ENCODE peak calls at places on chromosomes 1 and 21, in five cellular contexts. U is MM.1S, V is AG04450, A is transverse colon, Z is AG09309. N is an unnamed sample.
A peak's percentile ranks its signal among the peaks of the same experiment; 100 is the strongest.

GRCh38 chr1:37714226-37714625 is 21.9 kb downstream of the CDCA8 start:
- DNase-seq in U (no peak), V (no peak), A (no peak), Z (no peak), N (no peak)

GRCh38 chr1:16918371-16918770 is 3.4 kb upstream of the CROCC start:
- DNase-seq in U (no peak), V (no peak), A (no peak), Z (no peak), N (no peak)

GRCh38 chr1:9700340-9700739 is 48.8 kb downstream of the PIK3CD start:
- DNase-seq in U (no peak), V (no peak), A (no peak), Z (peak; percentile 50), N (no peak)

GRCh38 chr1:232599178-232600041 is 30.5 kb downstream of the SIPA1L2 start:
- DNase-seq in U (peak; percentile 61), V (no peak), A (no peak), Z (no peak), N (no peak)

GRCh38 chr1:96565546-96565945 is 156.0 kb upstream of the PTBP2 start:
- DNase-seq in U (no peak), V (no peak), A (no peak), Z (no peak), N (no peak)

GRCh38 chr1:213374369-213374768 is 323.3 kb downstream of the RPS6KC1 start:
- DNase-seq in U (peak; percentile 68), V (no peak), A (peak; percentile 59), Z (no peak), N (peak; percentile 72)

GRCh38 chr1:8903410-8903809 is 24.9 kb upstream of the ENO1 start:
- DNase-seq in U (peak; percentile 7), V (no peak), A (no peak), Z (no peak), N (no peak)

GRCh38 chr1:159869173-159869572 is 6.7 kb upstream of the VSIG8 start:
- DNase-seq in U (peak; percentile 95), V (no peak), A (peak; percentile 45), Z (no peak), N (no peak)

GRCh38 chr1:184025242-184025675 is 12.3 kb downstream of the COLGALT2 start:
- DNase-seq in U (peak; percentile 25), V (peak; percentile 81), A (no peak), Z (peak; percentile 82), N (peak; percentile 12)

GRCh38 chr1:183404456-183404855 is 13.7 kb downstream of the NMNAT2 start:
- DNase-seq in U (no peak), V (no peak), A (no peak), Z (no peak), N (no peak)

GRCh38 chr1:109617291-109617801 is 2.1 kb downstream of the GNAT2 start:
- DNase-seq in U (no peak), V (peak; percentile 81), A (no peak), Z (peak; percentile 78), N (peak; percentile 65)

GRCh38 chr1:6743189-6744101 is 41.8 kb upstream of the CAMTA1 start:
- DNase-seq in U (no peak), V (peak; percentile 36), A (peak; percentile 14), Z (peak; percentile 67), N (no peak)

GRCh38 chr1:43937179-43937865 is 3.7 kb downstream of the ARTN start:
- DNase-seq in U (no peak), V (no peak), A (no peak), Z (no peak), N (no peak)

GRCh38 chr1:209774592-209774991 is 9.8 kb downstream of the C1orf74 start:
- DNase-seq in U (no peak), V (no peak), A (no peak), Z (no peak), N (no peak)

GRCh38 chr1:14888374-14888773 is 265.2 kb upstream of the TMEM51 start:
- DNase-seq in U (no peak), V (no peak), A (no peak), Z (no peak), N (no peak)

GRCh38 chr1:158924677-158925076 is 6.7 kb upstream of the PYHIN1 start:
- DNase-seq in U (no peak), V (no peak), A (no peak), Z (no peak), N (no peak)

GRCh38 chr1:165914136-165914798 is 86.9 kb downstream of the UCK2 start:
- DNase-seq in U (peak; percentile 80), V (peak; percentile 67), A (peak; percentile 78), Z (peak; percentile 74), N (peak; percentile 57)

GRCh38 chr1:19006837-19007271 is 50.4 kb upstream of the IFFO2 start:
- DNase-seq in U (no peak), V (no peak), A (no peak), Z (no peak), N (no peak)

GRCh38 chr1:225691377-225691776 is 38.5 kb upstream of the ENAH start:
- DNase-seq in U (no peak), V (no peak), A (no peak), Z (no peak), N (no peak)

GRCh38 chr1:8364528-8365442 is 46.9 kb downstream of the SLC45A1 start:
- DNase-seq in U (no peak), V (no peak), A (peak; percentile 47), Z (no peak), N (peak; percentile 7)

GRCh38 chr1:15760520-15761211 is 2.1 kb downstream of the FBLIM1 start:
- DNase-seq in U (no peak), V (peak; percentile 41), A (peak; percentile 30), Z (peak; percentile 39), N (no peak)

GRCh38 chr1:162736633-162737067 is 53.9 kb upstream of the HSD17B7 start:
- DNase-seq in U (no peak), V (no peak), A (no peak), Z (no peak), N (no peak)

GRCh38 chr1:3207217-3207848 is 138.3 kb downstream of the PRDM16 start:
- DNase-seq in U (no peak), V (no peak), A (no peak), Z (no peak), N (no peak)

GRCh38 chr1:156961709-156962108 is 41.3 kb downstream of the LRRC71 start:
- DNase-seq in U (peak; percentile 47), V (no peak), A (no peak), Z (no peak), N (peak; percentile 82)

GRCh38 chr1:183230403-183230802 is 44.3 kb downstream of the LAMC2 start:
- DNase-seq in U (no peak), V (no peak), A (no peak), Z (no peak), N (no peak)

GRCh38 chr1:229980009-229980408 is 87.0 kb upstream of the GALNT2 start:
- DNase-seq in U (no peak), V (no peak), A (no peak), Z (no peak), N (no peak)

GRCh38 chr1:9201421-9202239 is 32.9 kb upstream of the H6PD start:
- DNase-seq in U (no peak), V (no peak), A (peak; percentile 18), Z (no peak), N (peak; percentile 42)

GRCh38 chr21:44517175-44517899 is 22.7 kb downstream of the KRTAP10-1 start:
- DNase-seq in U (peak; percentile 74), V (no peak), A (no peak), Z (no peak), N (peak; percentile 52)

DNA sequence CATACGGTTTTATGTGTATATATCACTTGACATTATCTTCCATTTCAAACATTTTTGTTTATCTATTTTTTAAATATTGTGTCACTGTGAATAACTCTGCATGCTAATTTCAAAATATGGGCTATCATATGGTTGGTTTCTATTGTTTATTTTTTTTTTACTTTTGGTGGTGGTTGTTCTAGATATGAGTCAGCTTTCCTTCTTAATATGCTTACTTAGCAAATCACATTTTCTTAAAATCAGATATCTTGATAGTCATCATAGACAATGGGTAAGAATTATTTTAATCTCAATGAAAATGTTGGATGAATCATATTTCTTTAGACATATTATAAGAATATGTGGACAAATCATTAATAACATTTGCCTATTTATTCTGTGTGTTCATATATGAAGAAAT is 881.5 kb downstream of the BRINP3 start:
- DNase-seq in U (no peak), V (no peak), A (no peak), Z (no peak), N (no peak)
- H3K4me3 ChIP-seq in U (no peak overlapping the region), V (no peak overlapping the region), A (no peak overlapping the region), Z (no peak overlapping the region), N (no peak overlapping the region)

GRCh38 chr1:33126411-33127000 is 45.6 kb downstream of the AZIN2 start:
- DNase-seq in U (no peak), V (no peak), A (no peak), Z (no peak), N (no peak)

GRCh38 chr1:33131191-33131590 is 50.2 kb downstream of the AZIN2 start:
- DNase-seq in U (no peak), V (no peak), A (no peak), Z (no peak), N (no peak)

GRCh38 chr1:33130297-33130696 is 49.3 kb downstream of the AZIN2 start:
- DNase-seq in U (no peak), V (no peak), A (no peak), Z (no peak), N (peak; percentile 35)

GRCh38 chr1:33127001-33127823 is 46.3 kb downstream of the AZIN2 start:
- DNase-seq in U (peak; percentile 100), V (peak; percentile 99), A (peak; percentile 98), Z (peak; percentile 97), N (peak; percentile 91)

GRCh38 chr1:33128781-33129180 is 47.8 kb downstream of the AZIN2 start:
- DNase-seq in U (no peak), V (no peak), A (no peak), Z (no peak), N (no peak)
- TF ChIP-seq CTCF in U (no peak), V (no peak), A (no peak), Z (no peak), N (no peak)

GRCh38 chr1:79006564-79006963 is at the start of gene ADGRL4:
- DNase-seq in U (no peak), V (peak; percentile 7), A (no peak), Z (peak; percentile 3), N (no peak)

GRCh38 chr1:79004916-79005315 is 1.6 kb downstream of the ADGRL4 start:
- DNase-seq in U (no peak), V (no peak), A (no peak), Z (no peak), N (no peak)

GRCh38 chr1:79010589-79010988 is 4.1 kb upstream of the ADGRL4 start:
- DNase-seq in U (no peak), V (no peak), A (no peak), Z (no peak), N (no peak)

GRCh38 chr1:79005945-79006344 is 585 bp downstream of the ADGRL4 start:
- DNase-seq in U (no peak), V (no peak), A (no peak), Z (no peak), N (no peak)
- H3K4me3 ChIP-seq in U (no peak overlapping the region), V (peak overlapping the region; percentile 67), A (no peak overlapping the region), Z (peak overlapping the region; percentile 56), N (no peak overlapping the region)

GRCh38 chr1:23368562-23369334 is 888 bp downstream of the ZNF436 start:
- DNase-seq in U (peak; percentile 92), V (peak; percentile 64), A (peak; percentile 92), Z (peak; percentile 67), N (peak; percentile 93)
- TF ChIP-seq CTCF in U (peak; percentile 15), V (peak; percentile 29), A (peak; percentile 26), Z (no peak), N (peak; percentile 35)

GRCh38 chr1:87030740-87031400 is 116.4 kb downstream of the HS2ST1 start:
- DNase-seq in U (no peak), V (no peak), A (no peak), Z (no peak), N (no peak)
- H3K4me3 ChIP-seq in U (no peak overlapping the region), V (no peak overlapping the region), A (no peak overlapping the region), Z (no peak overlapping the region), N (no peak overlapping the region)

GRCh38 chr1:1599030-1599916 is 662 bp downstream of the FNDC10 start:
- DNase-seq in U (no peak), V (no peak), A (no peak), Z (no peak), N (peak; percentile 22)
- TF ChIP-seq CTCF in U (no peak), V (no peak), A (no peak), Z (no peak), N (peak; percentile 7)